ENCODE peak calls at places on chromosomes 2 and 18, in nine cellular contexts. O is adrenal gland, P is ovary, A is AG10803, I is transverse colon, E is PC-3, G is spleen, J is DND-41, Y is left ventricle myocardium inferior. X is an unnamed sample.

GRCh38 chr2:144663217-144663616 is 143.3 kb upstream of the ZEB2 start:
- DNase-seq in I (no peak), O (no peak), P (no peak), J (no peak), G (no peak), E (no peak), A (no peak), Y (no peak), X (no peak)

GRCh38 chr2:181678033-181678586 is 2.2 kb downstream of the NEUROD1 start:
- DNase-seq in I (peak; percentile 24), G (peak; percentile 77), J (peak; percentile 48), O (peak; percentile 49), A (peak; percentile 65), Y (peak; percentile 36), E (peak; percentile 35), P (no peak), X (no peak)

GRCh38 chr2:239443102-239443620 is 42.3 kb upstream of the HDAC4 start:
- DNase-seq in O (no peak), P (no peak), I (no peak), G (no peak), Y (no peak), A (no peak), E (no peak), J (no peak), X (no peak)

GRCh38 chr2:23602113-23602512 is 217.1 kb downstream of the KLHL29 start:
- DNase-seq in O (peak; percentile 47), A (peak; percentile 56), P (no peak), G (peak; percentile 66), J (no peak), Y (no peak), I (peak; percentile 55), E (peak; percentile 49), X (no peak)

GRCh38 chr2:223027442-223027841 is 24.5 kb upstream of the KCNE4 start:
- DNase-seq in O (no peak), P (no peak), E (peak; percentile 76), J (no peak), Y (no peak), G (no peak), A (peak; percentile 74), I (no peak), X (no peak)

GRCh38 chr18:23530195-23530594 is 26.9 kb downstream of the RMC1 start:
- DNase-seq in O (no peak), P (no peak), A (no peak), Y (no peak), J (no peak), I (no peak), G (no peak), E (no peak), X (no peak)

GRCh38 chr2:189129971-189130370 is 49.6 kb downstream of the COL5A2 start:
- DNase-seq in J (no peak), A (peak; percentile 95), I (no peak), O (no peak), P (no peak), Y (no peak), E (peak; percentile 69), G (no peak), X (no peak)

GRCh38 chr2:70541481-70542020 is 12.1 kb downstream of the TGFA start:
- DNase-seq in P (no peak), O (no peak), J (no peak), Y (no peak), E (peak; percentile 52), G (no peak), A (peak; percentile 84), I (no peak), X (no peak)

GRCh38 chr2:44192646-44193045 is 24.0 kb downstream of the PPM1B start:
- DNase-seq in O (no peak), J (no peak), P (no peak), Y (no peak), A (no peak), G (no peak), E (no peak), I (no peak), X (no peak)

GRCh38 chr2:64522843-64523428 is 1.2 kb upstream of the AFTPH start:
- DNase-seq in Y (peak; percentile 29), O (peak; percentile 51), E (peak; percentile 94), G (no peak), A (peak; percentile 82), P (peak; percentile 64), J (peak; percentile 72), I (peak; percentile 75), X (peak; percentile 89)

GRCh38 chr2:33433279-33434235 is 42.9 kb upstream of the RASGRP3 start:
- DNase-seq in A (no peak), J (no peak), G (no peak), P (no peak), E (no peak), Y (no peak), I (no peak), O (no peak), X (no peak)
- H3K4me3 ChIP-seq in A (no peak overlapping the region), J (no peak overlapping the region), G (no peak overlapping the region), P (no peak overlapping the region), E (no peak overlapping the region), Y (no peak overlapping the region), I (no peak overlapping the region), O (no peak overlapping the region), X (no peak overlapping the region)

DNA sequence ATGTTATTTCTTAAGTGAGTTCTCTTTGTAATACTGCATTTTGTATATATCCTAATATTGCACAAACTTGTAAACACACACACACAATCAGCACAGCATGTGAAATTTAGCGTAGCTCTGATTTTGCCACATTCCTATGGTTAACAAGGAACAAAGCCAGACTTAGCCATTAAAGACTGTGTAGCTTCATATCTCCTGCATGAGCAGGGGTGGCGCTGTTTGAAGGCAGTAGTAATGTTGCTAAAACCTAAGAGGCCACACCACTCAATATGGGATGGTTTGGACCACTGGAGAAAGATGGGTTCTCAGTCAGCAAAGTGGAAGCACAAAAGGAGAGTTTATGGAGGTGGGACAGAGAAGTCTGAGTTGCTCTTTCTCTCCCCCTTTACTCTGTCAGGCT is 61.1 kb upstream of the RND3 start:
- DNase-seq in G (no peak), O (no peak), I (no peak), J (no peak), E (peak; percentile 51), A (peak; percentile 40), Y (no peak), P (no peak), X (peak; percentile 2)
- TF ChIP-seq CTCF in G (no peak), O (no peak), I (no peak), J (peak; percentile 55), E (peak; percentile 68), A (peak; percentile 32), Y (peak; percentile 26), P (no peak), X (peak; percentile 68)

GRCh38 chr2:48510329-48510728 is 19.6 kb upstream of the STON1 start:
- DNase-seq in E (peak; percentile 57), I (no peak), J (no peak), O (no peak), P (no peak), Y (no peak), A (peak; percentile 73), G (no peak), X (no peak)
- H3K4me3 ChIP-seq in E (no peak overlapping the region), I (no peak overlapping the region), J (no peak overlapping the region), O (no peak overlapping the region), P (no peak overlapping the region), Y (no peak overlapping the region), A (no peak overlapping the region), G (no peak overlapping the region), X (no peak overlapping the region)

GRCh38 chr2:73899801-73900336 is 7.1 kb downstream of the ACTG2 start:
- DNase-seq in Y (no peak), J (no peak), G (no peak), A (no peak), O (no peak), P (no peak), E (no peak), I (no peak), X (no peak)

GRCh38 chr2:73902284-73902683 is 9.5 kb downstream of the ACTG2 start:
- DNase-seq in Y (no peak), G (no peak), I (no peak), P (no peak), O (no peak), A (no peak), J (no peak), E (no peak), X (no peak)

GRCh38 chr2:73903313-73903712 is 10.5 kb downstream of the ACTG2 start:
- DNase-seq in P (no peak), I (no peak), O (no peak), J (no peak), E (no peak), G (no peak), Y (no peak), A (no peak), X (no peak)

GRCh38 chr2:73897934-73898333 is 5.1 kb downstream of the ACTG2 start:
- DNase-seq in J (no peak), P (no peak), A (no peak), O (no peak), I (peak; percentile 23), Y (no peak), E (no peak), G (no peak), X (no peak)

GRCh38 chr2:73901143-73901542 is 8.3 kb downstream of the ACTG2 start:
- DNase-seq in O (no peak), J (no peak), A (no peak), G (no peak), P (no peak), Y (no peak), I (no peak), E (no peak), X (no peak)
- TF ChIP-seq CTCF in O (no peak), J (no peak), A (no peak), G (no peak), P (no peak), Y (no peak), I (no peak), E (no peak), X (no peak)

X was measured in OCI-LY7.